ENCODE peak calls at places on chromosomes 4 and X, in five cellular contexts. F is PC-3, E is GM23248, Y is HCT116, Z is MM.1S. H is an unnamed sample.

GRCh38 chrX:10143071-10143983 is 13.4 kb upstream of the CLCN4 start:
- DNase-seq in F (no peak), E (no peak), Y (no peak), Z (no peak), H (no peak)

GRCh38 chr4:149296503-149296902 is 519.1 kb downstream of the IQCM start:
- DNase-seq in F (no peak), E (no peak), Y (no peak), Z (no peak), H (no peak)

GRCh38 chr4:169818063-169818679 is 60.4 kb upstream of the HPF1 start:
- DNase-seq in F (no peak), E (no peak), Y (no peak), Z (no peak), H (no peak)

GRCh38 chr4:4377191-4377590 is 9.7 kb upstream of the NSG1 start:
- DNase-seq in F (no peak), E (no peak), Y (no peak), Z (no peak), H (no peak)

GRCh38 chrX:119688856-119689455 is 4.0 kb downstream of the SEPTIN6 start:
- DNase-seq in F (no peak), E (no peak), Y (no peak), Z (peak), H (no peak)

GRCh38 chr4:5945936-5946335 is 53.0 kb upstream of the CRMP1 start:
- DNase-seq in F (no peak), E (no peak), Y (no peak), Z (no peak), H (no peak)

GRCh38 chrX:154466907-154467306 is 8.8 kb downstream of the PLXNA3 start:
- DNase-seq in F (no peak), E (no peak), Y (no peak), Z (no peak), H (no peak)

GRCh38 chr4:41327770-41328169 is 71.0 kb downstream of the UCHL1 start:
- DNase-seq in F (no peak), E (no peak), Y (no peak), Z (no peak), H (no peak)

GRCh38 chrX:136115124-136115908 is 32.0 kb upstream of the FHL1 start:
- DNase-seq in F (peak), E (peak), Y (no peak), Z (no peak), H (no peak)

GRCh38 chr4:11529625-11530201 is 101.0 kb upstream of the HS3ST1 start:
- DNase-seq in F (peak), E (no peak), Y (no peak), Z (no peak), H (no peak)

GRCh38 chrX:16612257-16612987 is 37.5 kb upstream of the S100G start:
- DNase-seq in F (no peak), E (no peak), Y (no peak), Z (no peak), H (no peak)

GRCh38 chr4:156962551-156962974 is 9.0 kb downstream of the PDGFC start:
- DNase-seq in F (peak), E (peak), Y (no peak), Z (no peak), H (no peak)

GRCh38 chr4:104616401-104616820 is 121.7 kb upstream of the CXXC4 start:
- DNase-seq in F (no peak), E (no peak), Y (no peak), Z (no peak), H (no peak)

GRCh38 chr4:7861440-7861881 is 78.2 kb downstream of the AFAP1 start:
- DNase-seq in F (peak), E (peak), Y (no peak), Z (no peak), H (peak)

GRCh38 chr4:129239088-129239487 is 143.1 kb downstream of the C4orf33 start:
- DNase-seq in F (no peak), E (peak), Y (no peak), Z (no peak), H (no peak)

GRCh38 chr4:140098481-140099132 is 55.4 kb downstream of the MAML3 start:
- DNase-seq in F (peak), E (peak), Y (peak), Z (no peak), H (no peak)

GRCh38 chr4:87489678-87490077 is 39.5 kb downstream of the SPARCL1 start:
- DNase-seq in F (no peak), E (peak), Y (no peak), Z (no peak), H (no peak)

GRCh38 chr4:15244354-15244753 is 183.5 kb upstream of the C1QTNF7 start:
- DNase-seq in F (peak), E (peak), Y (no peak), Z (no peak), H (no peak)

GRCh38 chr4:174318829-174319764 is 35.4 kb downstream of the CEP44 start:
- DNase-seq in F (peak), E (peak), Y (peak), Z (peak), H (peak)

GRCh38 chrX:78042601-78043000 is 61.4 kb upstream of the PGK1 start:
- DNase-seq in F (no peak), E (no peak), Y (no peak), Z (no peak), H (no peak)

GRCh38 chr4:3832536-3833220 is 66.5 kb downstream of the ADRA2C start:
- DNase-seq in F (no peak), E (no peak), Y (no peak), Z (no peak), H (no peak)

GRCh38 chr4:28010543-28011235 is 1150.0 kb downstream of the STIM2 start:
- DNase-seq in F (no peak), E (peak), Y (no peak), Z (no peak), H (no peak)

GRCh38 chr4:176001171-176002006 is 64.3 kb upstream of the WDR17 start:
- DNase-seq in F (no peak), E (peak), Y (peak), Z (no peak), H (peak)

GRCh38 chr4:155353923-155354540 is 22.7 kb downstream of the MAP9 start:
- DNase-seq in F (peak), E (peak), Y (peak), Z (peak), H (peak)

GRCh38 chr4:163591614-163592020 is 97.1 kb downstream of the TMA16 start:
- DNase-seq in F (no peak), E (no peak), Y (no peak), Z (no peak), H (no peak)

GRCh38 chr4:179596621-179597020 is 2154.4 kb upstream of the AGA start:
- DNase-seq in F (no peak), E (no peak), Y (no peak), Z (no peak), H (no peak)

GRCh38 chr4:96895826-96896225 is 1055.9 kb downstream of the PDHA2 start:
- DNase-seq in F (no peak), E (no peak), Y (no peak), Z (no peak), H (no peak)

GRCh38 chrX:124211312-124211942 is 121.0 kb upstream of the TEX13D start:
- DNase-seq in F (peak), E (peak), Y (peak), Z (peak), H (peak)

GRCh38 chr4:182297659-182298058 is 54.5 kb downstream of the TENM3 start:
- DNase-seq in F (no peak), E (no peak), Y (no peak), Z (no peak), H (no peak)

GRCh38 chrX:149498767-149499166 is 6.3 kb downstream of the IDS start:
- DNase-seq in F (no peak), E (no peak), Y (no peak), Z (no peak), H (no peak)

GRCh38 chr4:5399790-5400421 is 308.5 kb downstream of the EVC2 start:
- DNase-seq in F (peak), E (peak), Y (peak), Z (peak), H (peak)

GRCh38 chr4:138104462-138104775 is 137.7 kb downstream of the SLC7A11 start:
- DNase-seq in F (no peak), E (no peak), Y (no peak), Z (no peak), H (no peak)

GRCh38 chr4:165394275-165394674 is 15.5 kb downstream of the CPE start:
- DNase-seq in F (peak), E (peak), Y (no peak), Z (no peak), H (no peak)

GRCh38 chrX:1453951-1454785 is 1.5 kb upstream of the ASMTL start:
- DNase-seq in F (peak), E (peak), Y (peak), Z (peak), H (peak)

GRCh38 chr4:53591372-53591892 is at the start of gene LNX1:
- DNase-seq in F (peak), E (no peak), Y (peak), Z (peak), H (peak)

GRCh38 chr4:94127707-94128328 is 79.8 kb upstream of the SMARCAD1 start:
- DNase-seq in F (peak), E (peak), Y (peak), Z (peak), H (peak)

GRCh38 chrX:153744210-153745066 is 19.6 kb upstream of the PLXNB3 start:
- DNase-seq in F (peak), E (peak), Y (no peak), Z (no peak), H (peak)

GRCh38 chrX:120120223-120120622 is 4.5 kb upstream of the RHOXF1 start:
- DNase-seq in F (peak), E (no peak), Y (no peak), Z (no peak), H (no peak)

GRCh38 chr4:946103-946450 is 13.8 kb downstream of the TMEM175 start:
- DNase-seq in F (no peak), E (no peak), Y (no peak), Z (no peak), H (no peak)

GRCh38 chr4:947491-947971 is 15.3 kb downstream of the TMEM175 start:
- DNase-seq in F (no peak), E (no peak), Y (no peak), Z (no peak), H (no peak)

GRCh38 chr4:948101-948935 is 16.1 kb downstream of the TMEM175 start:
- DNase-seq in F (no peak), E (no peak), Y (no peak), Z (no peak), H (no peak)

GRCh38 chr4:946517-947471 is 14.5 kb downstream of the TMEM175 start:
- DNase-seq in F (no peak), E (no peak), Y (no peak), Z (no peak), H (no peak)

GRCh38 chr4:945274-946102 is 13.2 kb downstream of the TMEM175 start:
- DNase-seq in F (no peak), E (no peak), Y (no peak), Z (no peak), H (peak)
- TF ChIP-seq EZH2phosphoT487 in F (no peak), E (no peak), Y (no peak), Z (no peak), H (no peak)

GRCh38 chr4:108116423-108117168 is 52.1 kb downstream of the LEF1 start:
- DNase-seq in F (no peak), E (no peak), Y (no peak), Z (no peak), H (no peak)
- H3K9ac ChIP-seq in F (no peak), E (no peak), Y (no peak), Z (no peak), H (no peak)

GRCh38 chr4:173095022-173095421 is 73.6 kb upstream of the GALNT7 start:
- DNase-seq in F (no peak), E (no peak), Y (no peak), Z (no peak), H (no peak)
- TF ChIP-seq EZH2 in F (no peak), E (no peak), Y (no peak), Z (no peak), H (no peak)

GRCh38 chrX:72141372-72142004 is 9.8 kb upstream of the RTL5 start:
- DNase-seq in F (peak), E (no peak), Y (no peak), Z (peak), H (no peak)

GRCh38 chrX:72142094-72142843 is 10.6 kb upstream of the RTL5 start:
- DNase-seq in F (no peak), E (no peak), Y (no peak), Z (no peak), H (peak)

GRCh38 chrX:72133851-72134546 is 2.3 kb upstream of the RTL5 start:
- DNase-seq in F (no peak), E (no peak), Y (no peak), Z (no peak), H (no peak)

GRCh38 chrX:72139538-72139937 is 7.8 kb upstream of the RTL5 start:
- DNase-seq in F (no peak), E (no peak), Y (no peak), Z (no peak), H (no peak)

GRCh38 chrX:72137846-72138455 is 6.2 kb upstream of the RTL5 start:
- DNase-seq in F (no peak), E (no peak), Y (no peak), Z (no peak), H (no peak)
- TF ChIP-seq EZH2phosphoT487 in F (no peak), E (no peak), Y (no peak), Z (no peak), H (no peak)

H was measured in neural progenitor cell.